ENCODE peak calls at places on chromosomes 2 and 18, in eight cellular contexts. V is sigmoid colon, Q is A549, Y is transverse colon, C is tibial nerve, B is upper lobe of left lung, W is K562, U is esophagus muscularis mucosa. O is an unnamed sample.

GRCh38 chr2:181810823-181811695 is 80.5 kb upstream of the ITPRID2 start:
- DNase-seq in V (no peak), Q (peak; percentile 86), Y (peak; percentile 36), C (no peak), B (peak; percentile 59), W (peak; percentile 22), U (no peak), O (no peak)

GRCh38 chr2:67463810-67464209 is 66.7 kb downstream of the ETAA1 start:
- DNase-seq in V (no peak), Q (peak; percentile 74), Y (no peak), C (no peak), B (no peak), W (no peak), U (no peak), O (no peak)

GRCh38 chr2:45009928-45010705 is 865 bp upstream of the SIX2 start:
- DNase-seq in V (peak; percentile 77), Q (peak; percentile 35), Y (peak; percentile 18), C (peak; percentile 35), B (peak; percentile 41), W (no peak), U (no peak), O (peak; percentile 37)

GRCh38 chr2:70381821-70382220 is 80.0 kb upstream of the FAM136A start:
- DNase-seq in V (no peak), Q (peak; percentile 20), Y (no peak), C (no peak), B (no peak), W (no peak), U (no peak), O (no peak)

GRCh38 chr18:11946756-11947155 is 34.6 kb upstream of the IMPA2 start:
- DNase-seq in V (peak; percentile 78), Q (no peak), Y (no peak), C (no peak), B (no peak), W (no peak), U (no peak), O (no peak)

GRCh38 chr2:110748489-110748867 is 16.1 kb downstream of the ACOXL start:
- DNase-seq in V (no peak), Q (no peak), Y (peak; percentile 60), C (no peak), B (no peak), W (no peak), U (peak; percentile 87), O (no peak)

GRCh38 chr2:64656379-64656778 is 2.7 kb upstream of the SERTAD2 start:
- DNase-seq in V (no peak), Q (no peak), Y (no peak), C (no peak), B (no peak), W (no peak), U (no peak), O (no peak)

GRCh38 chr2:64273524-64274398 is 129.5 kb upstream of the PELI1 start:
- DNase-seq in V (peak; percentile 83), Q (peak; percentile 17), Y (peak; percentile 67), C (no peak), B (peak; percentile 52), W (no peak), U (no peak), O (peak; percentile 52)

GRCh38 chr2:145228506-145228905 is 708.6 kb upstream of the ZEB2 start:
- DNase-seq in V (no peak), Q (no peak), Y (no peak), C (peak; percentile 30), B (no peak), W (no peak), U (no peak), O (no peak)

GRCh38 chr18:49961271-49961670 is 147.9 kb upstream of the ACAA2 start:
- DNase-seq in V (no peak), Q (no peak), Y (no peak), C (no peak), B (no peak), W (no peak), U (no peak), O (no peak)

GRCh38 chr2:96247896-96248295 is 17.9 kb downstream of the TMEM127 start:
- DNase-seq in V (peak; percentile 48), Q (no peak), Y (no peak), C (no peak), B (no peak), W (no peak), U (no peak), O (no peak)

GRCh38 chr2:197307933-197308521 is 2.6 kb downstream of the ANKRD44 start:
- DNase-seq in V (no peak), Q (no peak), Y (peak; percentile 20), C (no peak), B (no peak), W (no peak), U (no peak), O (no peak)

GRCh38 chr2:54772110-54772509 is 48.6 kb downstream of the EML6 start:
- DNase-seq in V (no peak), Q (no peak), Y (no peak), C (no peak), B (no peak), W (no peak), U (no peak), O (no peak)

GRCh38 chr2:100105678-100106054 is 36.7 kb downstream of the AFF3 start:
- DNase-seq in V (peak; percentile 65), Q (no peak), Y (no peak), C (no peak), B (no peak), W (no peak), U (peak; percentile 92), O (peak; percentile 32)

GRCh38 chr2:8254791-8255447 is 426.9 kb upstream of the ID2 start:
- DNase-seq in V (no peak), Q (no peak), Y (no peak), C (no peak), B (no peak), W (no peak), U (no peak), O (no peak)

GRCh38 chr2:212032536-212033219 is 505.9 kb downstream of the ERBB4 start:
- DNase-seq in V (no peak), Q (no peak), Y (no peak), C (no peak), B (no peak), W (no peak), U (no peak), O (no peak)

DNA sequence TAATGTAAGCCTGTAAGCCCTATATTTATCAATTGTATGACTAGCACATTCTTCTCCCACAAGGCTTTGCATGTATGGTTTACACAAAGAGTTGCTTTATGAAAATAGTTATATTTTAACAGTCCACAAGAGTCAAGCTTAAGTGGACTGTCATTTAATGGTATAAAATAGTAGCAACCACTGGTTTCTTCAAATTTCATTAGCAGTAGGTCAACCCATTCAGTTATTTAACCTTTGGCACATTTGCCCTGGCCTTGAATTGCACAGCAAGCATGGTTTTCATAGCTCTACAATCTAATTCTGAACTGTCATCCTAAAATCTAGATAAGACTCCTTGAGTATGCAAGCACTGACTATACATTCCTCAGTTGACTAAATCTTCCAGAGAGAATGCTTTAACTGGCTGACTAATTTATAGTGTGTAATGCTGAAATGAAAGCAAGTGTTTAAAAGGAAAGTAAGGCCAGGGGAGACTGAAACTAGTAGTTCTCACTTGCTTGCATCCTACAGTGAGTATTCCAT is 1.8 kb downstream of the DPP4 start:
- DNase-seq in V (no peak), Q (no peak), Y (no peak), C (no peak), B (no peak), W (no peak), U (no peak), O (no peak)
- H3K4me3 ChIP-seq in V (peak overlapping the region; percentile 66), Q (no peak overlapping the region), Y (no peak overlapping the region), C (peak overlapping the region; percentile 66), B (peak overlapping the region; percentile 56), W (no peak overlapping the region), U (no peak overlapping the region), O (no peak overlapping the region)

DNA sequence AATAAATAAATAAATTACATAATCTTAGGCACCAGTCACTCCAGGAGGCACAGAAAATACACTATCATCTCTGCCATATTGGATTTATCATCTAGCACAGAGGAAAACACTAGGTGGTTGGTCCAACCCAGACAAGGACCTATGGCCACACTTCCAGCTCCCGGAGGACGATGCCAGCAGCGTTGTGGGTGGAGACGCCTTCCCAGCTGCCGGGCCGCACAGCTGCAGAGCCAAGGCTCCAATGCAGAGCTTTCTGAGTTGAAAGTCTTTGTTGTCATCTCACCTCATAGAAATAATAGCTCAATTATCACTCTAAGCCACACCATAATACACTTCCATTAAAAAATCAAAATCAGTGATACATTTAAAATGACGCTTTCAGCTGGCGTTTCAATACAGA is 457.1 kb upstream of the SALL3 start:
- DNase-seq in V (no peak), Q (no peak), Y (no peak), C (no peak), B (no peak), W (no peak), U (no peak), O (no peak)
- TF ChIP-seq EP300 in V (no peak), Q (no peak), Y (no peak), C (no peak), B (no peak), W (no peak), U (no peak), O (no peak)

DNA sequence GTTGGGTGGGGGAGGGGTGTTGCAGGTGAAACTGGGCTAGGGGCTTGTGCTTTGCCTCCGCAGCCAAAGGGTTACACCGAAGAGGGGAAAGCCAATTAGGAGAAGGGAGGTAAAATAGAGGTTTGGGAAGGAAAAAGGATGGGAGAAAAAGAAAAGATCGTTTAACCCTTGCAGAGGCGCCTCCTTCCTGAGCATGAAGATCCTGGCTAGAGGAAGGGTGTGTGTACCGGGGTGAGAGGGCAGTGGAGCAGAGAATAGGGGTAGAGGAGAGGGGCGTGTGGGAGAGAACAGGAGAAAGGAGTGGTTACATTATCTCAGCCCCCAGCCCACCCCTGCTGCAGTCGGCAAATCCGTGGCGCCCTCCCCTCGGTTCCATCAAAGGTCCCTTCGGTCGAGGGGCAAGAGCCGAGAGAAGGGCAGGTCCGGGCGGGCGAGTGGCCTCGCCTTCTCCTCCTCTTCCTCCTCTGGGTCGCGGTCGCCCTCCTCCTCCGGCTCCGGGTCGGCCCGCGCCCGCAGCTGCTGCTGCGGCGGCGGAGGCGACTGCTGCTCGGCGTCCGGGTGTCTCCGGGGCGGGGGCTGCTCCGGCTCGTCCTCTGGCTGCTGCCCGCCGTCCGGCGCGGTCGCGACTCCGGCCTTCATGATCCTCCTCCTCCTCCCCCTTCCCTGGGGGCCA is 1.2 kb downstream of the MARCHF4 start:
- DNase-seq in V (no peak), Q (no peak), Y (no peak), C (no peak), B (no peak), W (no peak), U (no peak), O (no peak)
- H3K4me3 ChIP-seq in V (peak overlapping the region; percentile 31), Q (peak overlapping the region; percentile 64), Y (no peak overlapping the region), C (no peak overlapping the region), B (peak overlapping the region; percentile 6), W (no peak overlapping the region), U (no peak overlapping the region), O (no peak overlapping the region)

GRCh38 chr2:166891727-166892126 is 3.4 kb downstream of the XIRP2 start:
- DNase-seq in V (no peak), Q (no peak), Y (no peak), C (no peak), B (no peak), W (no peak), U (no peak), O (no peak)
- TF ChIP-seq EP300 in V (no peak), Q (no peak), Y (no peak), C (no peak), B (no peak), W (no peak), U (no peak), O (no peak)